ENCODE peak calls at places on chromosomes 2 and 18, in six cellular contexts. N, I, R, W, Z and V are unnamed samples.

GRCh38 chr18:71362140-71362539 is 1073.3 kb downstream of the SOCS6 start:
- DNase-seq in I (no peak), R (no peak), Z (no peak), N (no peak), W (no peak), V (no peak)

GRCh38 chr2:13230221-13230620 is 513.5 kb downstream of the TRIB2 start:
- DNase-seq in I (no peak), Z (no peak), W (no peak), R (no peak), N (no peak), V (no peak)

GRCh38 chr2:139790807-139791206 is 1010.6 kb upstream of the NXPH2 start:
- DNase-seq in Z (no peak), N (no peak), W (peak), I (no peak), R (peak), V (peak)

GRCh38 chr18:3214855-3215637 is 4.7 kb downstream of the MYOM1 start:
- DNase-seq in I (no peak), N (no peak), Z (no peak), R (no peak), W (no peak), V (no peak)

GRCh38 chr18:10353791-10354190 is 100.6 kb upstream of the APCDD1 start:
- DNase-seq in Z (no peak), W (peak), I (no peak), R (no peak), N (no peak), V (no peak)

GRCh38 chr2:237640493-237640998 is 13.2 kb downstream of the LRRFIP1 start:
- DNase-seq in I (no peak), Z (no peak), R (no peak), N (no peak), W (no peak), V (no peak)

GRCh38 chr2:42753188-42753813 is 10.6 kb downstream of the OXER1 start:
- DNase-seq in R (no peak), N (no peak), Z (no peak), I (no peak), W (no peak), V (peak)

GRCh38 chr18:54551590-54551989 is 39.5 kb upstream of the DYNAP start:
- DNase-seq in Z (no peak), N (no peak), R (no peak), W (no peak), I (no peak), V (no peak)

GRCh38 chr18:28905509-28905908 is 728.6 kb upstream of the CDH2 start:
- DNase-seq in I (no peak), N (no peak), W (peak), Z (no peak), R (no peak), V (peak)

GRCh38 chr18:58699551-58699950 is 28.3 kb downstream of the MALT1 start:
- DNase-seq in W (no peak), N (no peak), I (no peak), R (no peak), Z (no peak), V (no peak)

GRCh38 chr2:149365826-149366583 is 35.6 kb downstream of the LYPD6 start:
- DNase-seq in I (peak), W (peak), Z (no peak), N (no peak), R (no peak), V (no peak)

GRCh38 chr18:43420091-43420490 is 142.8 kb upstream of the SYT4 start:
- DNase-seq in Z (no peak), R (no peak), I (no peak), N (no peak), W (no peak), V (no peak)

GRCh38 chr18:56878712-56879111 is 227.6 kb downstream of the WDR7 start:
- DNase-seq in W (no peak), Z (no peak), N (no peak), I (no peak), R (no peak), V (no peak)

GRCh38 chr2:144162652-144163051 is 357.3 kb downstream of the ZEB2 start:
- DNase-seq in Z (peak), R (peak), N (peak), I (peak), W (no peak), V (peak)

GRCh38 chr2:61423714-61424113 is 47.2 kb downstream of the USP34 start:
- DNase-seq in N (no peak), I (peak), W (peak), R (peak), Z (no peak), V (no peak)

GRCh38 chr2:157901325-157901724 is 25.2 kb upstream of the ACVR1 start:
- DNase-seq in Z (no peak), N (peak), R (no peak), I (no peak), W (no peak), V (no peak)

GRCh38 chr2:150916997-150917396 is 344.7 kb downstream of the RBM43 start:
- DNase-seq in W (no peak), I (no peak), Z (no peak), N (no peak), R (no peak), V (no peak)

GRCh38 chr18:78627546-78628315 is 351.9 kb upstream of the SALL3 start:
- DNase-seq in W (no peak), Z (no peak), R (no peak), I (no peak), N (no peak), V (no peak)

GRCh38 chr18:78630356-78630755 is 349.3 kb upstream of the SALL3 start:
- DNase-seq in I (no peak), R (no peak), N (no peak), W (no peak), Z (no peak), V (no peak)

GRCh38 chr18:78630981-78631510 is 348.6 kb upstream of the SALL3 start:
- DNase-seq in R (no peak), N (no peak), I (no peak), Z (no peak), W (no peak), V (no peak)

GRCh38 chr18:78632111-78632541 is 347.5 kb upstream of the SALL3 start:
- DNase-seq in N (no peak), Z (no peak), I (no peak), R (peak), W (no peak), V (peak)

GRCh38 chr18:78629426-78629825 is 350.2 kb upstream of the SALL3 start:
- DNase-seq in I (no peak), R (no peak), N (no peak), Z (no peak), W (no peak), V (no peak)
- TF ChIP-seq MAX in I (no peak), R (no peak), N (no peak), Z (no peak), W (no peak), V (no peak)

GRCh38 chr2:37344453-37345361 is at the start of gene QPCT:
- DNase-seq in W (peak), I (no peak), R (peak), N (peak), Z (no peak), V (peak)
- TF ChIP-seq POLR2A in W (no peak), I (no peak), R (peak), N (no peak), Z (no peak), V (no peak)

GRCh38 chr2:195410272-195410671 is 246.8 kb upstream of the SLC39A10 start:
- DNase-seq in I (no peak), N (no peak), Z (peak), W (no peak), R (no peak), V (no peak)
- TF ChIP-seq MYC in I (no peak), N (no peak), Z (no peak), W (no peak), R (no peak), V (no peak)

GRCh38 chr2:112156152-112156986 is 18.2 kb downstream of the FBLN7 start:
- DNase-seq in Z (no peak), R (no peak), W (no peak), I (peak), N (no peak), V (peak)
- TF ChIP-seq MAX in Z (no peak), R (no peak), W (no peak), I (no peak), N (no peak), V (no peak)

GRCh38 chr2:241636182-241636982 is 576 bp downstream of the THAP4 start:
- DNase-seq in R (peak), N (peak), Z (no peak), W (peak), I (peak), V (peak)

GRCh38 chr2:241636983-241637232 is at the start of gene THAP4:
- DNase-seq in N (no peak), Z (no peak), R (no peak), I (no peak), W (no peak), V (no peak)

GRCh38 chr2:241638063-241638660 is 669 bp downstream of the ATG4B start:
- DNase-seq in N (no peak), I (no peak), R (no peak), W (peak), Z (no peak), V (no peak)

GRCh38 chr2:241638940-241639339 is 1.4 kb downstream of the ATG4B start:
- DNase-seq in Z (no peak), N (no peak), W (no peak), I (no peak), R (no peak), V (no peak)

GRCh38 chr2:241637233-241638062 is at the start of gene ATG4B:
- DNase-seq in W (peak), Z (peak), I (peak), R (peak), N (peak), V (peak)
- TF ChIP-seq POLR2A in W (peak), Z (peak), I (peak), R (peak), N (peak), V (peak)